ENCODE peak calls at places on chromosomes 2 and 18, in six cellular contexts. One of them, this sample, is unnamed.

GRCh38 chr2:160419776-160420521 is 73.7 kb downstream of the RBMS1 start:
- DNase-seq in astrocyte of the cerebellum: peak; percentile 67
- DNase-seq in naive thymus-derived CD8-positive, alpha-beta T cell: no peak
- DNase-seq in stimulated activated CD4-positive, alpha-beta T cell treated with anti-CD3 and anti-CD28 coated beads, Interleukin-15, amount 100 ng/mL, for 1 hour: no peak
- DNase-seq in MV-4-11: no peak
- DNase-seq in GDM1: no peak
- DNase-seq in this sample: no peak

GRCh38 chr2:127721978-127722355 is 20.7 kb downstream of the SFT2D3 start:
- DNase-seq in astrocyte of the cerebellum: no peak
- DNase-seq in naive thymus-derived CD8-positive, alpha-beta T cell: no peak
- DNase-seq in stimulated activated CD4-positive, alpha-beta T cell treated with anti-CD3 and anti-CD28 coated beads, Interleukin-15, amount 100 ng/mL, for 1 hour: no peak
- DNase-seq in MV-4-11: no peak
- DNase-seq in GDM1: no peak
- DNase-seq in this sample: no peak

GRCh38 chr2:96241227-96241626 is 24.6 kb downstream of the TMEM127 start:
- DNase-seq in astrocyte of the cerebellum: no peak
- DNase-seq in naive thymus-derived CD8-positive, alpha-beta T cell: no peak
- DNase-seq in stimulated activated CD4-positive, alpha-beta T cell treated with anti-CD3 and anti-CD28 coated beads, Interleukin-15, amount 100 ng/mL, for 1 hour: no peak
- DNase-seq in MV-4-11: no peak
- DNase-seq in GDM1: no peak
- DNase-seq in this sample: no peak

GRCh38 chr2:127576433-127577207 is 41.1 kb downstream of the MYO7B start:
- DNase-seq in astrocyte of the cerebellum: no peak
- DNase-seq in naive thymus-derived CD8-positive, alpha-beta T cell: no peak
- DNase-seq in stimulated activated CD4-positive, alpha-beta T cell treated with anti-CD3 and anti-CD28 coated beads, Interleukin-15, amount 100 ng/mL, for 1 hour: no peak
- DNase-seq in MV-4-11: no peak
- DNase-seq in GDM1: no peak
- DNase-seq in this sample: no peak

GRCh38 chr2:16328521-16329190 is 337.0 kb downstream of the CYRIA start:
- DNase-seq in astrocyte of the cerebellum: no peak
- DNase-seq in naive thymus-derived CD8-positive, alpha-beta T cell: no peak
- DNase-seq in stimulated activated CD4-positive, alpha-beta T cell treated with anti-CD3 and anti-CD28 coated beads, Interleukin-15, amount 100 ng/mL, for 1 hour: no peak
- DNase-seq in MV-4-11: no peak
- DNase-seq in GDM1: no peak
- DNase-seq in this sample: no peak

GRCh38 chr2:96091141-96091710 is 25.1 kb downstream of the ADRA2B start:
- DNase-seq in astrocyte of the cerebellum: no peak
- DNase-seq in naive thymus-derived CD8-positive, alpha-beta T cell: no peak
- DNase-seq in stimulated activated CD4-positive, alpha-beta T cell treated with anti-CD3 and anti-CD28 coated beads, Interleukin-15, amount 100 ng/mL, for 1 hour: no peak
- DNase-seq in MV-4-11: no peak
- DNase-seq in GDM1: no peak
- DNase-seq in this sample: no peak

GRCh38 chr2:44242929-44243328 is 32.4 kb upstream of the SLC3A1 start:
- DNase-seq in astrocyte of the cerebellum: no peak
- DNase-seq in naive thymus-derived CD8-positive, alpha-beta T cell: no peak
- DNase-seq in stimulated activated CD4-positive, alpha-beta T cell treated with anti-CD3 and anti-CD28 coated beads, Interleukin-15, amount 100 ng/mL, for 1 hour: no peak
- DNase-seq in MV-4-11: no peak
- DNase-seq in GDM1: no peak
- DNase-seq in this sample: no peak

GRCh38 chr2:19478441-19478840 is 120.0 kb upstream of the OSR1 start:
- DNase-seq in astrocyte of the cerebellum: no peak
- DNase-seq in naive thymus-derived CD8-positive, alpha-beta T cell: no peak
- DNase-seq in stimulated activated CD4-positive, alpha-beta T cell treated with anti-CD3 and anti-CD28 coated beads, Interleukin-15, amount 100 ng/mL, for 1 hour: no peak
- DNase-seq in MV-4-11: no peak
- DNase-seq in GDM1: no peak
- DNase-seq in this sample: no peak

GRCh38 chr2:67032091-67032490 is 365.0 kb upstream of the ETAA1 start:
- DNase-seq in astrocyte of the cerebellum: no peak
- DNase-seq in naive thymus-derived CD8-positive, alpha-beta T cell: no peak
- DNase-seq in stimulated activated CD4-positive, alpha-beta T cell treated with anti-CD3 and anti-CD28 coated beads, Interleukin-15, amount 100 ng/mL, for 1 hour: no peak
- DNase-seq in MV-4-11: no peak
- DNase-seq in GDM1: no peak
- DNase-seq in this sample: no peak

GRCh38 chr2:66915237-66915636 is 480.3 kb downstream of the MEIS1 start:
- DNase-seq in astrocyte of the cerebellum: no peak
- DNase-seq in naive thymus-derived CD8-positive, alpha-beta T cell: no peak
- DNase-seq in stimulated activated CD4-positive, alpha-beta T cell treated with anti-CD3 and anti-CD28 coated beads, Interleukin-15, amount 100 ng/mL, for 1 hour: no peak
- DNase-seq in MV-4-11: no peak
- DNase-seq in GDM1: no peak
- DNase-seq in this sample: no peak

GRCh38 chr2:239264838-239265651 is 135.8 kb downstream of the HDAC4 start:
- DNase-seq in astrocyte of the cerebellum: no peak
- DNase-seq in naive thymus-derived CD8-positive, alpha-beta T cell: peak; percentile 90
- DNase-seq in stimulated activated CD4-positive, alpha-beta T cell treated with anti-CD3 and anti-CD28 coated beads, Interleukin-15, amount 100 ng/mL, for 1 hour: peak; percentile 42
- DNase-seq in MV-4-11: peak; percentile 73
- DNase-seq in GDM1: no peak
- DNase-seq in this sample: peak; percentile 60

GRCh38 chr2:207835805-207836204 is 66.1 kb upstream of the FZD5 start:
- DNase-seq in astrocyte of the cerebellum: no peak
- DNase-seq in naive thymus-derived CD8-positive, alpha-beta T cell: no peak
- DNase-seq in stimulated activated CD4-positive, alpha-beta T cell treated with anti-CD3 and anti-CD28 coated beads, Interleukin-15, amount 100 ng/mL, for 1 hour: no peak
- DNase-seq in MV-4-11: peak; percentile 6
- DNase-seq in GDM1: no peak
- DNase-seq in this sample: no peak

GRCh38 chr2:1927896-1928568 is 183.7 kb upstream of the PXDN start:
- DNase-seq in astrocyte of the cerebellum: no peak
- DNase-seq in naive thymus-derived CD8-positive, alpha-beta T cell: no peak
- DNase-seq in stimulated activated CD4-positive, alpha-beta T cell treated with anti-CD3 and anti-CD28 coated beads, Interleukin-15, amount 100 ng/mL, for 1 hour: no peak
- DNase-seq in MV-4-11: no peak
- DNase-seq in GDM1: no peak
- DNase-seq in this sample: no peak

GRCh38 chr2:220259656-220260055 is 632.2 kb downstream of the SLC4A3 start:
- DNase-seq in astrocyte of the cerebellum: no peak
- DNase-seq in naive thymus-derived CD8-positive, alpha-beta T cell: no peak
- DNase-seq in stimulated activated CD4-positive, alpha-beta T cell treated with anti-CD3 and anti-CD28 coated beads, Interleukin-15, amount 100 ng/mL, for 1 hour: no peak
- DNase-seq in MV-4-11: no peak
- DNase-seq in GDM1: no peak
- DNase-seq in this sample: no peak

GRCh38 chr2:104043864-104044263 is 810.1 kb upstream of the POU3F3 start:
- DNase-seq in astrocyte of the cerebellum: no peak
- DNase-seq in naive thymus-derived CD8-positive, alpha-beta T cell: no peak
- DNase-seq in stimulated activated CD4-positive, alpha-beta T cell treated with anti-CD3 and anti-CD28 coated beads, Interleukin-15, amount 100 ng/mL, for 1 hour: no peak
- DNase-seq in MV-4-11: no peak
- DNase-seq in GDM1: no peak
- DNase-seq in this sample: no peak

GRCh38 chr2:73963385-73964120 is 21.2 kb upstream of the TET3 start:
- DNase-seq in astrocyte of the cerebellum: no peak
- DNase-seq in naive thymus-derived CD8-positive, alpha-beta T cell: no peak
- DNase-seq in stimulated activated CD4-positive, alpha-beta T cell treated with anti-CD3 and anti-CD28 coated beads, Interleukin-15, amount 100 ng/mL, for 1 hour: no peak
- DNase-seq in MV-4-11: peak; percentile 43
- DNase-seq in GDM1: no peak
- DNase-seq in this sample: no peak

GRCh38 chr18:3758531-3758930 is 308.6 kb downstream of the TGIF1 start:
- DNase-seq in astrocyte of the cerebellum: peak; percentile 8
- DNase-seq in naive thymus-derived CD8-positive, alpha-beta T cell: no peak
- DNase-seq in stimulated activated CD4-positive, alpha-beta T cell treated with anti-CD3 and anti-CD28 coated beads, Interleukin-15, amount 100 ng/mL, for 1 hour: no peak
- DNase-seq in MV-4-11: no peak
- DNase-seq in GDM1: no peak
- DNase-seq in this sample: no peak

GRCh38 chr2:239476029-239476756 is 75.4 kb upstream of the HDAC4 start:
- DNase-seq in astrocyte of the cerebellum: no peak
- DNase-seq in naive thymus-derived CD8-positive, alpha-beta T cell: no peak
- DNase-seq in stimulated activated CD4-positive, alpha-beta T cell treated with anti-CD3 and anti-CD28 coated beads, Interleukin-15, amount 100 ng/mL, for 1 hour: no peak
- DNase-seq in MV-4-11: no peak
- DNase-seq in GDM1: no peak
- DNase-seq in this sample: no peak

GRCh38 chr2:178208817-178209216 is 14.5 kb downstream of the OSBPL6 start:
- DNase-seq in astrocyte of the cerebellum: no peak
- DNase-seq in naive thymus-derived CD8-positive, alpha-beta T cell: no peak
- DNase-seq in stimulated activated CD4-positive, alpha-beta T cell treated with anti-CD3 and anti-CD28 coated beads, Interleukin-15, amount 100 ng/mL, for 1 hour: no peak
- DNase-seq in MV-4-11: no peak
- DNase-seq in GDM1: no peak
- DNase-seq in this sample: no peak

This sample was measured in T-helper 1 cell.